ENCODE peak calls at places on chromosomes 7 and 10, in seven cellular contexts. Z is stromal cell of bone marrow; V is epithelial cell of prostate; W is KBM-7; P is activated CD4-positive, alpha-beta T cell treated with anti-CD3 and anti-CD28 coated beads, Interleukin-2, amount 50 U/mL, for 48 hours; F is iPS-NIHi11; C is cardiac septum. N is an unnamed sample.

GRCh38 chr7:20998309-20998708 is 211.6 kb upstream of the SP8 start:
- DNase-seq in Z (no peak), V (no peak), W (no peak), P (no peak), F (no peak), C (no peak), N (peak; percentile 36)

GRCh38 chr10:67308912-67309311 is 383.1 kb downstream of the LRRTM3 start:
- DNase-seq in Z (no peak), V (no peak), W (no peak), P (no peak), F (no peak), C (no peak), N (no peak)

GRCh38 chr10:35135861-35136260 is 9.2 kb downstream of the CREM start:
- DNase-seq in Z (no peak), V (no peak), W (no peak), P (no peak), F (no peak), C (no peak), N (no peak)

GRCh38 chr10:70331486-70332268 is 47.9 kb upstream of the NPFFR1 start:
- DNase-seq in Z (peak; percentile 80), V (peak; percentile 87), W (peak; percentile 93), P (no peak), F (peak; percentile 55), C (peak; percentile 76), N (peak; percentile 81)

GRCh38 chr10:71757450-71757918 is 15.8 kb downstream of the VSIR start:
- DNase-seq in Z (no peak), V (no peak), W (no peak), P (peak; percentile 26), F (peak; percentile 69), C (no peak), N (no peak)

GRCh38 chr10:110742801-110743200 is 98.7 kb downstream of the RBM20 start:
- DNase-seq in Z (no peak), V (no peak), W (no peak), P (no peak), F (no peak), C (peak; percentile 76), N (no peak)

GRCh38 chr7:42023216-42023724 is 213.7 kb downstream of the GLI3 start:
- DNase-seq in Z (no peak), V (no peak), W (no peak), P (no peak), F (no peak), C (no peak), N (no peak)

GRCh38 chr7:120780938-120781337 is 77.0 kb downstream of the TSPAN12 start:
- DNase-seq in Z (no peak), V (no peak), W (no peak), P (no peak), F (no peak), C (no peak), N (no peak)

GRCh38 chr10:103784723-103785418 is 70.5 kb downstream of the SH3PXD2A start:
- DNase-seq in Z (no peak), V (no peak), W (no peak), P (no peak), F (no peak), C (no peak), N (no peak)

GRCh38 chr7:158581440-158582088 is 6.1 kb downstream of the PTPRN2 start:
- DNase-seq in Z (no peak), V (peak; percentile 26), W (peak; percentile 11), P (no peak), F (no peak), C (peak; percentile 19), N (peak; percentile 62)